ENCODE peak calls at places on chromosomes 12 and 14, in five cellular contexts. A is foreskin fibroblast, H is adrenal gland, N is lower lobe of right lung, V is nephron progenitor cell. W is an unnamed sample.

GRCh38 chr12:126547905-126548304 is 1482.7 kb downstream of the AACS start:
- DNase-seq in H (no peak), A (peak; percentile 8), N (no peak), V (no peak), W (no peak)

GRCh38 chr12:21774358-21775129 is at the start of gene KCNJ8:
- DNase-seq in V (peak; percentile 88), N (peak; percentile 83), H (peak; percentile 89), A (peak; percentile 42), W (peak; percentile 48)

GRCh38 chr12:122659579-122659978 is 43.6 kb downstream of the HCAR2 start:
- DNase-seq in H (no peak), N (no peak), A (no peak), V (no peak), W (no peak)

GRCh38 chr12:110431957-110432587 is 18.1 kb downstream of the ARPC3 start:
- DNase-seq in N (no peak), A (no peak), H (no peak), V (no peak), W (no peak)

GRCh38 chr12:81257952-81258551 is 180.2 kb downstream of the ACSS3 start:
- DNase-seq in V (no peak), H (no peak), A (peak; percentile 67), N (no peak), W (peak; percentile 53)

GRCh38 chr12:6238875-6239274 is 38.7 kb downstream of the CD9 start:
- DNase-seq in V (no peak), N (no peak), H (no peak), A (no peak), W (no peak)

GRCh38 chr12:46406352-46407027 is 33.9 kb upstream of the SLC38A2 start:
- DNase-seq in H (no peak), A (no peak), N (no peak), V (no peak), W (no peak)

GRCh38 chr14:69005432-69006148 is 26.5 kb upstream of the ACTN1 start:
- DNase-seq in A (peak; percentile 92), H (peak; percentile 81), N (no peak), V (no peak), W (peak; percentile 84)

GRCh38 chr14:100888789-100889315 is 14.7 kb downstream of the RTL1 start:
- DNase-seq in V (no peak), H (no peak), N (no peak), A (no peak), W (no peak)

GRCh38 chr12:116539905-116540482 is 19.2 kb upstream of the MAP1LC3B2 start:
- DNase-seq in H (peak; percentile 28), V (no peak), N (peak; percentile 54), A (peak; percentile 89), W (peak; percentile 51)

GRCh38 chr12:103327676-103328075 is 168.1 kb downstream of the C12orf42 start:
- DNase-seq in A (no peak), H (no peak), V (no peak), N (no peak), W (no peak)

GRCh38 chr14:55071870-55072640 is 20.6 kb downstream of the MAPK1IP1L start:
- DNase-seq in A (peak; percentile 59), V (peak; percentile 12), N (no peak), H (peak; percentile 30), W (peak; percentile 83)

GRCh38 chr12:118164798-118165486 is 29.0 kb downstream of the PEBP1 start:
- DNase-seq in H (no peak), N (no peak), V (peak; percentile 35), A (peak; percentile 65), W (peak; percentile 13)

GRCh38 chr14:34699873-34700621 is 14.3 kb downstream of the CFL2 start:
- DNase-seq in A (peak; percentile 92), N (no peak), V (no peak), H (no peak), W (peak; percentile 96)

GRCh38 chr12:6570264-6570887 is 2.3 kb upstream of the NOP2 start:
- DNase-seq in H (no peak), V (peak; percentile 65), N (peak; percentile 61), A (peak; percentile 48), W (no peak)

GRCh38 chr14:38202444-38203191 is 5.1 kb upstream of the SSTR1 start:
- DNase-seq in N (no peak), A (no peak), H (no peak), V (no peak), W (no peak)

GRCh38 chr12:68609955-68610434 is 704 bp upstream of the RAP1B start:
- DNase-seq in N (no peak), H (no peak), V (no peak), A (no peak), W (peak; percentile 15)

GRCh38 chr12:38895446-38895845 is 9.9 kb downstream of the CPNE8 start:
- DNase-seq in H (no peak), V (no peak), N (no peak), A (no peak), W (no peak)